ENCODE peak calls at places on chromosome 10, in eight cellular contexts. One of them, this sample, is unnamed.

GRCh38 chr10:103280505-103280904 is 3.6 kb downstream of the INA start:
- DNase-seq in GM10248: no peak
- DNase-seq in osteocyte: no peak
- DNase-seq in cardiac fibroblast: no peak
- DNase-seq in HFFc6: no peak
- DNase-seq in ascending aorta: no peak
- DNase-seq in vagina: no peak
- DNase-seq in suprapubic skin: no peak
- DNase-seq in this sample: no peak

GRCh38 chr10:78516236-78516635 is 482.6 kb downstream of the RPS24 start:
- DNase-seq in GM10248: no peak
- DNase-seq in osteocyte: peak
- DNase-seq in cardiac fibroblast: no peak
- DNase-seq in HFFc6: no peak
- DNase-seq in ascending aorta: no peak
- DNase-seq in vagina: no peak
- DNase-seq in suprapubic skin: peak
- DNase-seq in this sample: no peak

GRCh38 chr10:57260175-57260574 is 899.1 kb upstream of the ZWINT start:
- DNase-seq in GM10248: no peak
- DNase-seq in osteocyte: no peak
- DNase-seq in cardiac fibroblast: no peak
- DNase-seq in HFFc6: no peak
- DNase-seq in ascending aorta: no peak
- DNase-seq in vagina: no peak
- DNase-seq in suprapubic skin: no peak
- DNase-seq in this sample: no peak

GRCh38 chr10:70475661-70476060 is 2.9 kb upstream of the PALD1 start:
- DNase-seq in GM10248: no peak
- DNase-seq in osteocyte: no peak
- DNase-seq in cardiac fibroblast: peak
- DNase-seq in HFFc6: no peak
- DNase-seq in ascending aorta: no peak
- DNase-seq in vagina: no peak
- DNase-seq in suprapubic skin: no peak
- DNase-seq in this sample: no peak

GRCh38 chr10:90642650-90643049 is 215.2 kb downstream of the HTR7 start:
- DNase-seq in GM10248: no peak
- DNase-seq in osteocyte: no peak
- DNase-seq in cardiac fibroblast: no peak
- DNase-seq in HFFc6: no peak
- DNase-seq in ascending aorta: no peak
- DNase-seq in vagina: no peak
- DNase-seq in suprapubic skin: no peak
- DNase-seq in this sample: no peak

GRCh38 chr10:416091-416515 is 273.4 kb downstream of the DIP2C start:
- DNase-seq in GM10248: no peak
- DNase-seq in osteocyte: no peak
- DNase-seq in cardiac fibroblast: no peak
- DNase-seq in HFFc6: no peak
- DNase-seq in ascending aorta: no peak
- DNase-seq in vagina: no peak
- DNase-seq in suprapubic skin: no peak
- DNase-seq in this sample: no peak

GRCh38 chr10:31509989-31510388 is 191.0 kb downstream of the ZEB1 start:
- DNase-seq in GM10248: no peak
- DNase-seq in osteocyte: no peak
- DNase-seq in cardiac fibroblast: no peak
- DNase-seq in HFFc6: no peak
- DNase-seq in ascending aorta: no peak
- DNase-seq in vagina: no peak
- DNase-seq in suprapubic skin: no peak
- DNase-seq in this sample: no peak

GRCh38 chr10:72691470-72692056 is 380 bp upstream of the MCU start:
- DNase-seq in GM10248: no peak
- DNase-seq in osteocyte: no peak
- DNase-seq in cardiac fibroblast: no peak
- DNase-seq in HFFc6: no peak
- DNase-seq in ascending aorta: no peak
- DNase-seq in vagina: no peak
- DNase-seq in suprapubic skin: no peak
- DNase-seq in this sample: no peak

GRCh38 chr10:56319386-56319785 is 41.7 kb downstream of the ZWINT start:
- DNase-seq in GM10248: peak
- DNase-seq in osteocyte: no peak
- DNase-seq in cardiac fibroblast: peak
- DNase-seq in HFFc6: no peak
- DNase-seq in ascending aorta: no peak
- DNase-seq in vagina: no peak
- DNase-seq in suprapubic skin: no peak
- DNase-seq in this sample: peak

GRCh38 chr10:34299105-34299611 is 515.9 kb downstream of the PARD3 start:
- DNase-seq in GM10248: no peak
- DNase-seq in osteocyte: no peak
- DNase-seq in cardiac fibroblast: peak
- DNase-seq in HFFc6: no peak
- DNase-seq in ascending aorta: no peak
- DNase-seq in vagina: no peak
- DNase-seq in suprapubic skin: no peak
- DNase-seq in this sample: no peak

GRCh38 chr10:127720142-127720541 is 16.8 kb upstream of the FOXI2 start:
- DNase-seq in GM10248: no peak
- DNase-seq in osteocyte: no peak
- DNase-seq in cardiac fibroblast: no peak
- DNase-seq in HFFc6: no peak
- DNase-seq in ascending aorta: no peak
- DNase-seq in vagina: no peak
- DNase-seq in suprapubic skin: no peak
- DNase-seq in this sample: no peak

GRCh38 chr10:6364893-6365292 is 162.2 kb downstream of the PFKFB3 start:
- DNase-seq in GM10248: no peak
- DNase-seq in osteocyte: no peak
- DNase-seq in cardiac fibroblast: no peak
- DNase-seq in HFFc6: no peak
- DNase-seq in ascending aorta: no peak
- DNase-seq in vagina: no peak
- DNase-seq in suprapubic skin: no peak
- DNase-seq in this sample: no peak

GRCh38 chr10:108039821-108040584 is 875.5 kb upstream of the SORCS1 start:
- DNase-seq in GM10248: no peak
- DNase-seq in osteocyte: no peak
- DNase-seq in cardiac fibroblast: no peak
- DNase-seq in HFFc6: no peak
- DNase-seq in ascending aorta: no peak
- DNase-seq in vagina: no peak
- DNase-seq in suprapubic skin: no peak
- DNase-seq in this sample: no peak

GRCh38 chr10:9858816-9859215 is 1158.9 kb upstream of the CELF2 start:
- DNase-seq in GM10248: no peak
- DNase-seq in osteocyte: no peak
- DNase-seq in cardiac fibroblast: peak
- DNase-seq in HFFc6: no peak
- DNase-seq in ascending aorta: no peak
- DNase-seq in vagina: no peak
- DNase-seq in suprapubic skin: no peak
- DNase-seq in this sample: no peak

GRCh38 chr10:14556285-14556956 is 218.3 kb downstream of the FAM107B start:
- DNase-seq in GM10248: peak
- DNase-seq in osteocyte: no peak
- DNase-seq in cardiac fibroblast: no peak
- DNase-seq in HFFc6: no peak
- DNase-seq in ascending aorta: no peak
- DNase-seq in vagina: no peak
- DNase-seq in suprapubic skin: no peak
- DNase-seq in this sample: no peak

GRCh38 chr10:31404640-31405039 is 85.6 kb downstream of the ZEB1 start:
- DNase-seq in GM10248: no peak
- DNase-seq in osteocyte: no peak
- DNase-seq in cardiac fibroblast: peak
- DNase-seq in HFFc6: no peak
- DNase-seq in ascending aorta: no peak
- DNase-seq in vagina: no peak
- DNase-seq in suprapubic skin: no peak
- DNase-seq in this sample: no peak

GRCh38 chr10:6175329-6176055 is 27.2 kb upstream of the PFKFB3 start:
- DNase-seq in GM10248: no peak
- DNase-seq in osteocyte: no peak
- DNase-seq in cardiac fibroblast: no peak
- DNase-seq in HFFc6: no peak
- DNase-seq in ascending aorta: no peak
- DNase-seq in vagina: no peak
- DNase-seq in suprapubic skin: no peak
- DNase-seq in this sample: no peak

GRCh38 chr10:113087082-113088029 is 137.3 kb downstream of the TCF7L2 start:
- DNase-seq in GM10248: no peak
- DNase-seq in osteocyte: no peak
- DNase-seq in cardiac fibroblast: peak
- DNase-seq in HFFc6: peak
- DNase-seq in ascending aorta: peak
- DNase-seq in vagina: no peak
- DNase-seq in suprapubic skin: no peak
- DNase-seq in this sample: peak

GRCh38 chr10:116385994-116386809 is 41.4 kb upstream of the PNLIPRP3 start:
- DNase-seq in GM10248: no peak
- DNase-seq in osteocyte: no peak
- DNase-seq in cardiac fibroblast: peak
- DNase-seq in HFFc6: peak
- DNase-seq in ascending aorta: no peak
- DNase-seq in vagina: no peak
- DNase-seq in suprapubic skin: no peak
- DNase-seq in this sample: peak
- TF ChIP-seq CTCF in GM10248: no peak
- TF ChIP-seq CTCF in osteocyte: peak
- TF ChIP-seq CTCF in cardiac fibroblast: peak
- TF ChIP-seq CTCF in HFFc6: peak
- TF ChIP-seq CTCF in ascending aorta: peak
- TF ChIP-seq CTCF in vagina: peak
- TF ChIP-seq CTCF in suprapubic skin: peak
- TF ChIP-seq CTCF in this sample: peak

DNA sequence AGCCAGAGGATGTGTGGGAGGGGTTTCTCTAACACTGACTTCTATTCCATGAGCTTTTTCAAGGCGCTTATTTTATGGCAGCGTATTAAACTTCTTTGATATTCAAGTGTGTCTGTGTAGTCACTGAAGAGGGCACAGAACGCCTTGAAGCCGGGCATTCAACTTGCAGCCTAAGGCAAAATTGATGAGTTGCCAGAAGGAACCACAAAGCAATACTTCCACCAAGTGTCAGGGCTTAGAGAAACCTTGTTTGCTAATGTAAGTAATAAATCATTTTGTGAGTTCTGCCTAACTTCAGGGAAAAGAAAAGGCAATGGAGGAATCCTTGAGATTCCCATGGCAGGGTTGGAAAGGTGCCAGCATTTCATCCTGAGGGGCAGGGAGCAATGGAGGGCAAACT is 163.8 kb downstream of the LCOR start:
- DNase-seq in GM10248: no peak
- DNase-seq in osteocyte: no peak
- DNase-seq in cardiac fibroblast: no peak
- DNase-seq in HFFc6: peak
- DNase-seq in ascending aorta: no peak
- DNase-seq in vagina: no peak
- DNase-seq in suprapubic skin: no peak
- DNase-seq in this sample: peak
- TF ChIP-seq CTCF in GM10248: no peak
- TF ChIP-seq CTCF in osteocyte: no peak
- TF ChIP-seq CTCF in cardiac fibroblast: no peak
- TF ChIP-seq CTCF in HFFc6: no peak
- TF ChIP-seq CTCF in ascending aorta: no peak
- TF ChIP-seq CTCF in vagina: no peak
- TF ChIP-seq CTCF in suprapubic skin: no peak
- TF ChIP-seq CTCF in this sample: no peak

GRCh38 chr10:7545256-7545655 is 121.5 kb downstream of the ITIH5 start:
- DNase-seq in GM10248: no peak
- DNase-seq in osteocyte: no peak
- DNase-seq in cardiac fibroblast: no peak
- DNase-seq in HFFc6: no peak
- DNase-seq in ascending aorta: no peak
- DNase-seq in vagina: no peak
- DNase-seq in suprapubic skin: no peak
- DNase-seq in this sample: no peak
- TF ChIP-seq CTCF in GM10248: no peak
- TF ChIP-seq CTCF in osteocyte: no peak
- TF ChIP-seq CTCF in cardiac fibroblast: no peak
- TF ChIP-seq CTCF in HFFc6: no peak
- TF ChIP-seq CTCF in ascending aorta: no peak
- TF ChIP-seq CTCF in vagina: no peak
- TF ChIP-seq CTCF in suprapubic skin: no peak
- TF ChIP-seq CTCF in this sample: no peak

DNA sequence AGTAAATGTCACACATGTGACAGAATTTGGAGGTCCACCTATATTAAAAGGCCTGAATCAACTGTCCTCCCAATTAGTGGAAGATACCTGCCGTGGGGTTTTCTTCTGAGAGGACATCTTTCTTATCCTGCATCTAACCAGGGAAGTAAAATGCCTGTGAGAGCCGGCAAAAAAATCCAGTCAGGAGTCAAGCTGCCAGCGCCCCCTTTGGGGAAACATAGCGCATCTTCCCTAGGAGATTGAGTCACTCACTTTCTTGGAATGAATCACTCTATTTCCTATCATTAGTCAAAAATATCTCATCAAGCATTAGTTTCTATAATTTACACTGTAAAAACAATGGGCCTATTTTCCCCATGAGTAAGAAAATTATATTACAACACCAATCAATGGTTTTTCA is 66.4 kb upstream of the ANK3 start:
- DNase-seq in GM10248: no peak
- DNase-seq in osteocyte: no peak
- DNase-seq in cardiac fibroblast: peak
- DNase-seq in HFFc6: peak
- DNase-seq in ascending aorta: no peak
- DNase-seq in vagina: no peak
- DNase-seq in suprapubic skin: no peak
- DNase-seq in this sample: no peak
- TF ChIP-seq CTCF in GM10248: no peak
- TF ChIP-seq CTCF in osteocyte: peak
- TF ChIP-seq CTCF in cardiac fibroblast: peak
- TF ChIP-seq CTCF in HFFc6: peak
- TF ChIP-seq CTCF in ascending aorta: no peak
- TF ChIP-seq CTCF in vagina: no peak
- TF ChIP-seq CTCF in suprapubic skin: no peak
- TF ChIP-seq CTCF in this sample: peak

GRCh38 chr10:95909591-95909990 is 1.8 kb downstream of the CC2D2B start:
- DNase-seq in GM10248: no peak
- DNase-seq in osteocyte: no peak
- DNase-seq in cardiac fibroblast: no peak
- DNase-seq in HFFc6: no peak
- DNase-seq in ascending aorta: no peak
- DNase-seq in vagina: no peak
- DNase-seq in suprapubic skin: no peak
- DNase-seq in this sample: no peak

GRCh38 chr10:95908450-95908849 is 675 bp downstream of the CC2D2B start:
- DNase-seq in GM10248: no peak
- DNase-seq in osteocyte: no peak
- DNase-seq in cardiac fibroblast: no peak
- DNase-seq in HFFc6: no peak
- DNase-seq in ascending aorta: no peak
- DNase-seq in vagina: no peak
- DNase-seq in suprapubic skin: no peak
- DNase-seq in this sample: no peak

GRCh38 chr10:95907454-95908253 is at the start of gene CC2D2B:
- DNase-seq in GM10248: peak
- DNase-seq in osteocyte: peak
- DNase-seq in cardiac fibroblast: peak
- DNase-seq in HFFc6: peak
- DNase-seq in ascending aorta: peak
- DNase-seq in vagina: peak
- DNase-seq in suprapubic skin: peak
- DNase-seq in this sample: peak

GRCh38 chr10:95906675-95907453 is 911 bp upstream of the CC2D2B start:
- DNase-seq in GM10248: peak
- DNase-seq in osteocyte: no peak
- DNase-seq in cardiac fibroblast: peak
- DNase-seq in HFFc6: peak
- DNase-seq in ascending aorta: peak
- DNase-seq in vagina: no peak
- DNase-seq in suprapubic skin: peak
- DNase-seq in this sample: peak
- TF ChIP-seq CTCF in GM10248: peak
- TF ChIP-seq CTCF in osteocyte: peak
- TF ChIP-seq CTCF in cardiac fibroblast: peak
- TF ChIP-seq CTCF in HFFc6: no peak
- TF ChIP-seq CTCF in ascending aorta: peak
- TF ChIP-seq CTCF in vagina: no peak
- TF ChIP-seq CTCF in suprapubic skin: no peak
- TF ChIP-seq CTCF in this sample: peak